ENCODE peak calls at places on chromosome 16, in five cellular contexts. Q is OCI-LY7, T is lower leg skin, H is nephron progenitor cell, X is progenitor cell of endocrine pancreas. I is an unnamed sample.

GRCh38 chr16:10253344-10253855 is 71.2 kb upstream of the GRIN2A start:
- DNase-seq in Q (no peak), T (no peak), H (no peak), X (no peak), I (no peak)

GRCh38 chr16:55499951-55500350 is 8.9 kb upstream of the LPCAT2 start:
- DNase-seq in Q (no peak), T (peak), H (no peak), X (no peak), I (peak)

GRCh38 chr16:30381351-30382041 is 865 bp downstream of the SEPTIN1 start:
- DNase-seq in Q (peak), T (no peak), H (peak), X (no peak), I (no peak)

GRCh38 chr16:7629571-7629970 is 296.9 kb downstream of the RBFOX1 start:
- DNase-seq in Q (no peak), T (no peak), H (no peak), X (no peak), I (no peak)

GRCh38 chr16:88298166-88298881 is 84.4 kb upstream of the ZNF469 start:
- DNase-seq in Q (no peak), T (peak), H (no peak), X (no peak), I (no peak)

GRCh38 chr16:714558-715447 is at the start of gene METRN:
- DNase-seq in Q (peak), T (peak), H (peak), X (peak), I (peak)

GRCh38 chr16:56198755-56199114 is 7.4 kb downstream of the GNAO1 start:
- DNase-seq in Q (no peak), T (no peak), H (no peak), X (no peak), I (no peak)

GRCh38 chr16:8310356-8310755 is 280.0 kb downstream of the TMEM114 start:
- DNase-seq in Q (no peak), T (no peak), H (no peak), X (no peak), I (no peak)

GRCh38 chr16:4474192-4474961 is at the start of gene NMRAL1:
- DNase-seq in Q (peak), T (peak), H (peak), X (peak), I (peak)
- TF ChIP-seq CTCF in Q (no peak), T (no peak), H (no peak), X (no peak), I (no peak)

GRCh38 chr16:72626623-72627022 is 421.3 kb downstream of the ZFHX3 start:
- DNase-seq in Q (no peak), T (no peak), H (no peak), X (no peak), I (no peak)
- TF ChIP-seq CTCF in Q (no peak), T (no peak), H (no peak), X (no peak), I (no peak)

GRCh38 chr16:16817203-16817602 is 438.3 kb downstream of the NPIPA7 start:
- DNase-seq in Q (no peak), T (peak), H (no peak), X (no peak), I (no peak)

GRCh38 chr16:16821261-16821660 is 442.3 kb downstream of the NPIPA7 start:
- DNase-seq in Q (no peak), T (no peak), H (no peak), X (no peak), I (no peak)
- TF ChIP-seq CTCF in Q (no peak), T (no peak), H (no peak), X (no peak), I (no peak)

GRCh38 chr16:20348365-20349185 is 3.9 kb downstream of the UMOD start:
- DNase-seq in Q (no peak), T (no peak), H (peak), X (no peak), I (peak)
- TF ChIP-seq CTCF in Q (no peak), T (no peak), H (no peak), X (no peak), I (no peak)

I was measured in GM13976.